ENCODE peak calls at places on chromosomes 5 and 9, in seven cellular contexts. One of them, this sample, is unnamed.

GRCh38 chr5:102313907-102314306 is 17.8 kb upstream of the SLCO4C1 start:
- DNase-seq in ovary: no peak
- DNase-seq in IMR-90: no peak
- DNase-seq in HCT116: no peak
- DNase-seq in endothelial cell of umbilical vein: no peak
- DNase-seq in body of pancreas: no peak
- DNase-seq in esophagus squamous epithelium: no peak
- DNase-seq in this sample: no peak

GRCh38 chr5:76704131-76704663 is 11.7 kb upstream of the F2R start:
- DNase-seq in esophagus squamous epithelium: no peak
- DNase-seq in IMR-90: peak; percentile 51
- DNase-seq in endothelial cell of umbilical vein: peak; percentile 89
- DNase-seq in ovary: no peak
- DNase-seq in HCT116: no peak
- DNase-seq in body of pancreas: no peak
- DNase-seq in this sample: no peak

GRCh38 chr5:88660326-88660946 is 222.5 kb downstream of the MEF2C start:
- DNase-seq in HCT116: peak; percentile 8
- DNase-seq in ovary: no peak
- DNase-seq in endothelial cell of umbilical vein: no peak
- DNase-seq in IMR-90: peak; percentile 13
- DNase-seq in esophagus squamous epithelium: no peak
- DNase-seq in body of pancreas: no peak
- DNase-seq in this sample: no peak

GRCh38 chr5:125597338-125597737 is 825.9 kb upstream of the GRAMD2B start:
- DNase-seq in HCT116: no peak
- DNase-seq in esophagus squamous epithelium: no peak
- DNase-seq in ovary: no peak
- DNase-seq in body of pancreas: no peak
- DNase-seq in IMR-90: peak; percentile 74
- DNase-seq in endothelial cell of umbilical vein: no peak
- DNase-seq in this sample: no peak

GRCh38 chr9:125966959-125967711 is 220.0 kb downstream of the PBX3 start:
- DNase-seq in endothelial cell of umbilical vein: no peak
- DNase-seq in HCT116: no peak
- DNase-seq in body of pancreas: no peak
- DNase-seq in esophagus squamous epithelium: no peak
- DNase-seq in ovary: no peak
- DNase-seq in IMR-90: no peak
- DNase-seq in this sample: no peak

GRCh38 chr9:109409998-109410397 is 88.1 kb downstream of the PTPN3 start:
- DNase-seq in ovary: no peak
- DNase-seq in esophagus squamous epithelium: no peak
- DNase-seq in body of pancreas: no peak
- DNase-seq in IMR-90: no peak
- DNase-seq in HCT116: no peak
- DNase-seq in endothelial cell of umbilical vein: no peak
- DNase-seq in this sample: no peak

GRCh38 chr9:73073337-73074175 is 78.1 kb upstream of the ANXA1 start:
- DNase-seq in HCT116: no peak
- DNase-seq in esophagus squamous epithelium: no peak
- DNase-seq in IMR-90: no peak
- DNase-seq in body of pancreas: no peak
- DNase-seq in ovary: no peak
- DNase-seq in endothelial cell of umbilical vein: no peak
- DNase-seq in this sample: no peak

GRCh38 chr5:128549496-128549895 is 11.5 kb upstream of the FBN2 start:
- DNase-seq in HCT116: no peak
- DNase-seq in body of pancreas: no peak
- DNase-seq in IMR-90: no peak
- DNase-seq in endothelial cell of umbilical vein: no peak
- DNase-seq in esophagus squamous epithelium: no peak
- DNase-seq in ovary: no peak
- DNase-seq in this sample: no peak

GRCh38 chr5:138661991-138662434 is 86.8 kb upstream of the HSPA9 start:
- DNase-seq in endothelial cell of umbilical vein: no peak
- DNase-seq in HCT116: no peak
- DNase-seq in esophagus squamous epithelium: no peak
- DNase-seq in IMR-90: no peak
- DNase-seq in ovary: no peak
- DNase-seq in body of pancreas: no peak
- DNase-seq in this sample: no peak

GRCh38 chr9:137023157-137023556 is 4.9 kb downstream of the ABCA2 start:
- DNase-seq in esophagus squamous epithelium: no peak
- DNase-seq in HCT116: no peak
- DNase-seq in ovary: no peak
- DNase-seq in IMR-90: no peak
- DNase-seq in body of pancreas: no peak
- DNase-seq in endothelial cell of umbilical vein: no peak
- DNase-seq in this sample: no peak

GRCh38 chr9:114652776-114653555 is 4.6 kb downstream of the TEX53 start:
- DNase-seq in ovary: no peak
- DNase-seq in esophagus squamous epithelium: no peak
- DNase-seq in body of pancreas: no peak
- DNase-seq in IMR-90: peak; percentile 55
- DNase-seq in HCT116: no peak
- DNase-seq in endothelial cell of umbilical vein: no peak
- DNase-seq in this sample: no peak

GRCh38 chr9:103287361-103287760 is 292.2 kb downstream of the CYLC2 start:
- DNase-seq in body of pancreas: no peak
- DNase-seq in HCT116: no peak
- DNase-seq in endothelial cell of umbilical vein: no peak
- DNase-seq in IMR-90: no peak
- DNase-seq in ovary: no peak
- DNase-seq in esophagus squamous epithelium: no peak
- DNase-seq in this sample: no peak

GRCh38 chr5:61731946-61732314 is 399.9 kb downstream of the ZSWIM6 start:
- DNase-seq in endothelial cell of umbilical vein: no peak
- DNase-seq in HCT116: no peak
- DNase-seq in body of pancreas: no peak
- DNase-seq in IMR-90: no peak
- DNase-seq in esophagus squamous epithelium: no peak
- DNase-seq in ovary: no peak
- DNase-seq in this sample: no peak

GRCh38 chr5:179422213-179422839 is 77.1 kb upstream of the ADAMTS2 start:
- DNase-seq in HCT116: no peak
- DNase-seq in IMR-90: no peak
- DNase-seq in endothelial cell of umbilical vein: no peak
- DNase-seq in body of pancreas: no peak
- DNase-seq in esophagus squamous epithelium: no peak
- DNase-seq in ovary: no peak
- DNase-seq in this sample: no peak

GRCh38 chr9:134477342-134477925 is 151.2 kb downstream of the RXRA start:
- DNase-seq in body of pancreas: no peak
- DNase-seq in IMR-90: no peak
- DNase-seq in endothelial cell of umbilical vein: no peak
- DNase-seq in HCT116: no peak
- DNase-seq in ovary: no peak
- DNase-seq in esophagus squamous epithelium: no peak
- DNase-seq in this sample: no peak

GRCh38 chr9:121731090-121731489 is 79.7 kb downstream of the DAB2IP start:
- DNase-seq in esophagus squamous epithelium: no peak
- DNase-seq in body of pancreas: no peak
- DNase-seq in HCT116: no peak
- DNase-seq in ovary: no peak
- DNase-seq in IMR-90: no peak
- DNase-seq in endothelial cell of umbilical vein: no peak
- DNase-seq in this sample: no peak

GRCh38 chr9:126956929-126957686 is 42.5 kb downstream of the RALGPS1 start:
- DNase-seq in esophagus squamous epithelium: no peak
- DNase-seq in body of pancreas: no peak
- DNase-seq in ovary: no peak
- DNase-seq in endothelial cell of umbilical vein: no peak
- DNase-seq in HCT116: peak; percentile 35
- DNase-seq in IMR-90: peak; percentile 81
- DNase-seq in this sample: no peak

GRCh38 chr5:108521011-108521700 is 139.3 kb upstream of the FBXL17 start:
- DNase-seq in ovary: no peak
- DNase-seq in body of pancreas: no peak
- DNase-seq in endothelial cell of umbilical vein: peak; percentile 2
- DNase-seq in IMR-90: no peak
- DNase-seq in esophagus squamous epithelium: no peak
- DNase-seq in HCT116: no peak
- DNase-seq in this sample: no peak

GRCh38 chr9:27351438-27351837 is 54.5 kb upstream of the EQTN start:
- DNase-seq in HCT116: no peak
- DNase-seq in esophagus squamous epithelium: no peak
- DNase-seq in ovary: peak; percentile 50
- DNase-seq in body of pancreas: peak; percentile 49
- DNase-seq in IMR-90: no peak
- DNase-seq in endothelial cell of umbilical vein: no peak
- DNase-seq in this sample: no peak

GRCh38 chr5:74595143-74595915 is 45.2 kb downstream of the ENC1 start:
- DNase-seq in ovary: peak; percentile 19
- DNase-seq in HCT116: peak; percentile 15
- DNase-seq in esophagus squamous epithelium: no peak
- DNase-seq in body of pancreas: peak; percentile 50
- DNase-seq in endothelial cell of umbilical vein: peak; percentile 89
- DNase-seq in IMR-90: peak; percentile 81
- DNase-seq in this sample: no peak

GRCh38 chr9:27368317-27368985 is 71.5 kb upstream of the EQTN start:
- DNase-seq in ovary: peak; percentile 55
- DNase-seq in esophagus squamous epithelium: no peak
- DNase-seq in endothelial cell of umbilical vein: no peak
- DNase-seq in body of pancreas: no peak
- DNase-seq in IMR-90: no peak
- DNase-seq in HCT116: no peak
- DNase-seq in this sample: peak; percentile 65

GRCh38 chr5:167050568-167051214 is 1240.8 kb upstream of the WWC1 start:
- DNase-seq in HCT116: no peak
- DNase-seq in body of pancreas: no peak
- DNase-seq in IMR-90: no peak
- DNase-seq in esophagus squamous epithelium: no peak
- DNase-seq in ovary: no peak
- DNase-seq in endothelial cell of umbilical vein: peak; percentile 34
- DNase-seq in this sample: no peak

GRCh38 chr5:123299124-123299523 is 124.1 kb downstream of the CEP120 start:
- DNase-seq in body of pancreas: no peak
- DNase-seq in ovary: no peak
- DNase-seq in endothelial cell of umbilical vein: no peak
- DNase-seq in IMR-90: no peak
- DNase-seq in esophagus squamous epithelium: no peak
- DNase-seq in HCT116: no peak
- DNase-seq in this sample: no peak

GRCh38 chr9:27194401-27195091 is 85.5 kb downstream of the TEK start:
- DNase-seq in HCT116: peak; percentile 72
- DNase-seq in body of pancreas: no peak
- DNase-seq in endothelial cell of umbilical vein: peak; percentile 85
- DNase-seq in esophagus squamous epithelium: no peak
- DNase-seq in ovary: no peak
- DNase-seq in IMR-90: peak; percentile 87
- DNase-seq in this sample: no peak

GRCh38 chr5:5372511-5372910 is 50.0 kb upstream of the ICE1 start:
- DNase-seq in esophagus squamous epithelium: no peak
- DNase-seq in endothelial cell of umbilical vein: no peak
- DNase-seq in body of pancreas: no peak
- DNase-seq in HCT116: no peak
- DNase-seq in IMR-90: no peak
- DNase-seq in ovary: no peak
- DNase-seq in this sample: no peak

GRCh38 chr5:125410501-125411162 is 664.2 kb upstream of the ZNF608 start:
- DNase-seq in IMR-90: peak; percentile 67
- DNase-seq in endothelial cell of umbilical vein: peak; percentile 92
- DNase-seq in body of pancreas: no peak
- DNase-seq in ovary: no peak
- DNase-seq in HCT116: no peak
- DNase-seq in esophagus squamous epithelium: no peak
- DNase-seq in this sample: no peak

GRCh38 chr9:68648971-68649370 is 56.1 kb upstream of the PIP5K1B start:
- DNase-seq in HCT116: no peak
- DNase-seq in endothelial cell of umbilical vein: no peak
- DNase-seq in esophagus squamous epithelium: no peak
- DNase-seq in IMR-90: no peak
- DNase-seq in body of pancreas: no peak
- DNase-seq in ovary: no peak
- DNase-seq in this sample: no peak

GRCh38 chr5:87845734-87846133 is 422.9 kb downstream of the TMEM161B start:
- DNase-seq in ovary: no peak
- DNase-seq in HCT116: no peak
- DNase-seq in esophagus squamous epithelium: no peak
- DNase-seq in endothelial cell of umbilical vein: no peak
- DNase-seq in IMR-90: no peak
- DNase-seq in body of pancreas: no peak
- DNase-seq in this sample: no peak

GRCh38 chr9:129069128-129069824 is 11.6 kb upstream of the DOLPP1 start:
- DNase-seq in endothelial cell of umbilical vein: no peak
- DNase-seq in ovary: no peak
- DNase-seq in body of pancreas: peak; percentile 82
- DNase-seq in esophagus squamous epithelium: peak; percentile 27
- DNase-seq in IMR-90: no peak
- DNase-seq in HCT116: no peak
- DNase-seq in this sample: peak; percentile 39

DNA sequence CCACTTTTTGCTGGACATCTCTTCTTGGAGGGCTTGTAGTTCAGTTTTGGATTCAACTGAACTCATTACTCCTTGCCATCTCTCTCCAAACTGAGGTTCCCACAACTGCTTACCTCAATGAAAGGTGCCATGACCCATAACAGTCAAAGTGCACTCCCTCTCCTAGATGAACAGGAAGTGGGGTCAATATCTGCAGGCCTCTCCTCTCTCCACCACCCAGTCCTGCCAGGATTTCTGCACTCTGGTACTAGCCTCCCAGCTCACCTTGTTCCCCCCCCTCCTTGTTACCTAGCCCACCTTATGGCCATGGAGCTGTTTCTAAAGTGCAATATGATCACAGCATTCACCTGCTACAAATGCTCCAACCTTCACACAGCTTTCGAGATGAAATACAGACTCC is 5.9 kb downstream of the LHFPL2 start:
- DNase-seq in endothelial cell of umbilical vein: no peak
- DNase-seq in body of pancreas: no peak
- DNase-seq in IMR-90: no peak
- DNase-seq in esophagus squamous epithelium: no peak
- DNase-seq in ovary: no peak
- DNase-seq in HCT116: no peak
- DNase-seq in this sample: no peak
- H3K4me3 ChIP-seq in endothelial cell of umbilical vein: no peak overlapping the region
- H3K4me3 ChIP-seq in body of pancreas: no peak overlapping the region
- H3K4me3 ChIP-seq in IMR-90: no peak overlapping the region
- H3K4me3 ChIP-seq in esophagus squamous epithelium: no peak overlapping the region
- H3K4me3 ChIP-seq in ovary: no peak overlapping the region
- H3K4me3 ChIP-seq in HCT116: no peak overlapping the region
- H3K4me3 ChIP-seq in this sample: no peak overlapping the region

GRCh38 chr9:86062845-86063693 is 36.3 kb downstream of the GOLM1 start:
- DNase-seq in HCT116: no peak
- DNase-seq in ovary: no peak
- DNase-seq in IMR-90: no peak
- DNase-seq in esophagus squamous epithelium: no peak
- DNase-seq in body of pancreas: peak; percentile 19
- DNase-seq in endothelial cell of umbilical vein: no peak
- DNase-seq in this sample: no peak
- TF ChIP-seq POLR2A in HCT116: no peak
- TF ChIP-seq POLR2A in ovary: no peak
- TF ChIP-seq POLR2A in IMR-90: no peak
- TF ChIP-seq POLR2A in esophagus squamous epithelium: no peak
- TF ChIP-seq POLR2A in body of pancreas: no peak
- TF ChIP-seq POLR2A in endothelial cell of umbilical vein: no peak
- TF ChIP-seq POLR2A in this sample: no peak

GRCh38 chr5:6484899-6485298 is 36.2 kb downstream of the UBE2QL1 start:
- DNase-seq in body of pancreas: no peak
- DNase-seq in IMR-90: no peak
- DNase-seq in HCT116: no peak
- DNase-seq in ovary: no peak
- DNase-seq in endothelial cell of umbilical vein: no peak
- DNase-seq in esophagus squamous epithelium: no peak
- DNase-seq in this sample: no peak
- H3K4me3 ChIP-seq in body of pancreas: no peak overlapping the region
- H3K4me3 ChIP-seq in IMR-90: no peak overlapping the region
- H3K4me3 ChIP-seq in HCT116: no peak overlapping the region
- H3K4me3 ChIP-seq in ovary: no peak overlapping the region
- H3K4me3 ChIP-seq in endothelial cell of umbilical vein: no peak overlapping the region
- H3K4me3 ChIP-seq in esophagus squamous epithelium: no peak overlapping the region
- H3K4me3 ChIP-seq in this sample: no peak overlapping the region

GRCh38 chr5:38148021-38148625 is 110.2 kb upstream of the EGFLAM start:
- DNase-seq in body of pancreas: no peak
- DNase-seq in ovary: no peak
- DNase-seq in esophagus squamous epithelium: no peak
- DNase-seq in HCT116: no peak
- DNase-seq in IMR-90: no peak
- DNase-seq in endothelial cell of umbilical vein: no peak
- DNase-seq in this sample: no peak
- TF ChIP-seq POLR2A in body of pancreas: no peak
- TF ChIP-seq POLR2A in ovary: no peak
- TF ChIP-seq POLR2A in esophagus squamous epithelium: no peak
- TF ChIP-seq POLR2A in HCT116: no peak
- TF ChIP-seq POLR2A in IMR-90: no peak
- TF ChIP-seq POLR2A in endothelial cell of umbilical vein: no peak
- TF ChIP-seq POLR2A in this sample: no peak